ENCODE peak calls at places on chromosome 20, in eight cellular contexts. I is right lobe of liver, U is Peyer's patch, O is HCT116, A is tibial nerve, F is IMR-90, J is prostate gland, C is adrenal gland. Q is an unnamed sample. For H3K4me1, the result is how much of the 10 kb centered on the place peaks cover.

GRCh38 chr20:49403012-49403411 is 79.5 kb downstream of the KCNB1 start:
- DNase-seq in I (no peak), O (no peak), A (no peak), C (no peak), U (no peak), J (no peak), F (no peak), Q (no peak)

GRCh38 chr20:3248167-3248992 is 9.4 kb upstream of the SLC4A11 start:
- DNase-seq in F (no peak), C (peak), J (no peak), I (no peak), O (no peak), U (peak), A (no peak), Q (peak)

GRCh38 chr20:47336013-47336754 is 20.3 kb downstream of the ZMYND8 start:
- DNase-seq in F (peak), A (no peak), U (no peak), I (no peak), C (peak), O (no peak), J (no peak), Q (no peak)

GRCh38 chr20:41309817-41310216 is 7.7 kb downstream of the ZHX3 start:
- DNase-seq in A (no peak), F (peak), I (no peak), J (no peak), O (no peak), C (peak), U (no peak), Q (no peak)

GRCh38 chr20:24815931-24816330 is 133.1 kb upstream of the CST7 start:
- DNase-seq in I (no peak), F (no peak), U (no peak), C (no peak), A (no peak), O (no peak), J (no peak), Q (no peak)

GRCh38 chr20:21235346-21235712 is 67.8 kb upstream of the XRN2 start:
- DNase-seq in O (no peak), U (no peak), J (no peak), A (no peak), I (no peak), F (no peak), C (no peak), Q (no peak)

GRCh38 chr20:4854502-4854901 is 132.8 kb downstream of the PRND start:
- DNase-seq in O (no peak), C (no peak), I (no peak), J (no peak), A (no peak), F (no peak), U (no peak), Q (no peak)

GRCh38 chr20:62305149-62305764 is 2.5 kb downstream of the ADRM1 start:
- DNase-seq in F (no peak), A (no peak), O (no peak), C (no peak), J (no peak), I (peak), U (no peak), Q (peak)

GRCh38 chr20:47484303-47484702 is 17.4 kb upstream of the NCOA3 start:
- DNase-seq in O (no peak), C (no peak), U (no peak), J (no peak), A (no peak), I (no peak), F (no peak), Q (no peak)

GRCh38 chr20:48656661-48657211 is 171.1 kb downstream of the PREX1 start:
- DNase-seq in F (no peak), O (peak), J (no peak), C (no peak), I (no peak), U (no peak), A (no peak), Q (no peak)

GRCh38 chr20:4661191-4661590 is 60.5 kb upstream of the PRND start:
- DNase-seq in J (no peak), U (peak), C (no peak), F (no peak), A (no peak), I (no peak), O (no peak), Q (peak)

GRCh38 chr20:5557123-5557522 is 193.1 kb upstream of the SHLD1 start:
- DNase-seq in I (no peak), C (peak), A (peak), O (peak), F (peak), U (peak), J (peak), Q (peak)

GRCh38 chr20:38671186-38671585 is 53.1 kb upstream of the SLC32A1 start:
- DNase-seq in A (no peak), O (no peak), C (no peak), F (no peak), U (no peak), J (no peak), I (no peak), Q (no peak)

GRCh38 chr20:45138451-45139300 is 14.4 kb upstream of the WFDC12 start:
- DNase-seq in U (peak), C (peak), J (no peak), I (peak), O (peak), F (no peak), A (peak), Q (peak)

GRCh38 chr20:13996265-13996664 is 949 bp downstream of the MACROD2 start:
- DNase-seq in U (no peak), J (no peak), C (no peak), A (no peak), O (no peak), F (no peak), I (no peak), Q (no peak)

GRCh38 chr20:53517146-53517545 is 76.5 kb downstream of the ZNF217 start:
- DNase-seq in A (no peak), F (peak), I (no peak), O (no peak), C (no peak), J (no peak), U (peak), Q (no peak)

GRCh38 chr20:13554706-13555105 is 84.0 kb downstream of the TASP1 start:
- DNase-seq in J (no peak), O (no peak), U (no peak), F (peak), A (no peak), C (peak), I (no peak), Q (no peak)

GRCh38 chr20:13546497-13547131 is 92.1 kb downstream of the TASP1 start:
- DNase-seq in J (peak), A (peak), I (peak), C (peak), O (peak), F (peak), U (peak), Q (peak)

GRCh38 chr20:4613718-4614620 is 107.7 kb upstream of the PRND start:
- DNase-seq in J (no peak), C (peak), I (no peak), F (no peak), U (peak), O (peak), A (peak), Q (peak)

GRCh38 chr20:50108571-50109235 is 4.2 kb downstream of the UBE2V1 start:
- DNase-seq in J (no peak), U (no peak), F (no peak), O (no peak), I (no peak), C (no peak), A (no peak), Q (peak)

GRCh38 chr20:50394569-50394968 is 115.6 kb upstream of the PTPN1 start:
- DNase-seq in O (no peak), I (no peak), F (no peak), C (no peak), J (no peak), A (no peak), U (no peak), Q (no peak)

GRCh38 chr20:57215826-57216471 is 50.5 kb downstream of the BMP7 start:
- DNase-seq in O (no peak), U (no peak), I (no peak), A (no peak), F (no peak), C (no peak), J (no peak), Q (peak)

GRCh38 chr20:62704341-62704948 is 4.2 kb upstream of the NTSR1 start:
- DNase-seq in I (no peak), U (peak), C (peak), J (peak), O (peak), F (peak), A (peak), Q (peak)

GRCh38 chr20:10369723-10370090 is 64.3 kb downstream of the MKKS start:
- DNase-seq in I (peak), U (no peak), J (no peak), C (peak), A (no peak), O (no peak), F (peak), Q (peak)

GRCh38 chr20:37193226-37193625 is 13.9 kb upstream of the MROH8 start:
- DNase-seq in A (no peak), U (no peak), J (no peak), I (no peak), O (no peak), C (no peak), F (no peak), Q (no peak)

GRCh38 chr20:37764333-37764935 is 70.6 kb downstream of the CTNNBL1 start:
- DNase-seq in I (no peak), C (no peak), O (no peak), U (no peak), J (no peak), F (no peak), A (no peak), Q (no peak)

GRCh38 chr20:47854687-47855212 is 69.5 kb upstream of the SULF2 start:
- DNase-seq in I (no peak), F (peak), U (no peak), O (peak), J (no peak), C (peak), A (no peak), Q (no peak)

GRCh38 chr20:60453847-60454246 is 495.6 kb downstream of the CDH26 start:
- DNase-seq in J (no peak), F (no peak), C (no peak), A (no peak), U (no peak), O (no peak), I (no peak), Q (no peak)

GRCh38 chr20:2507464-2507863 is 1.3 kb downstream of the ZNF343 start:
- DNase-seq in J (no peak), O (no peak), U (no peak), C (no peak), F (peak), A (no peak), I (no peak), Q (no peak)

GRCh38 chr20:63560333-63560805 is 6.4 kb downstream of the FNDC11 start:
- DNase-seq in C (no peak), F (no peak), J (no peak), A (no peak), O (no peak), U (no peak), I (no peak), Q (no peak)

GRCh38 chr20:14415492-14415891 is 78.1 kb upstream of the FLRT3 start:
- DNase-seq in I (no peak), F (no peak), J (no peak), U (peak), A (no peak), O (no peak), C (no peak), Q (no peak)

GRCh38 chr20:9583151-9583550 is 68.8 kb downstream of the LAMP5 start:
- DNase-seq in U (no peak), J (no peak), C (no peak), A (no peak), O (no peak), I (no peak), F (no peak), Q (no peak)

GRCh38 chr20:38473353-38473795 is 731 bp downstream of the RALGAPB start:
- DNase-seq in O (no peak), A (no peak), I (no peak), C (no peak), F (no peak), J (peak), U (no peak), Q (no peak)

GRCh38 chr20:347317-347639 is 367 bp downstream of the NRSN2 start:
- DNase-seq in U (no peak), J (no peak), F (no peak), C (peak), A (no peak), I (no peak), O (no peak), Q (no peak)

GRCh38 chr20:53668981-53669380 is 75.3 kb upstream of the ZNF217 start:
- DNase-seq in J (no peak), O (no peak), I (no peak), U (peak), F (no peak), A (no peak), C (no peak), Q (no peak)

GRCh38 chr20:57522380-57522973 is 2.5 kb downstream of the CTCFL start:
- DNase-seq in J (no peak), C (no peak), A (no peak), O (no peak), U (no peak), F (no peak), I (no peak), Q (no peak)

GRCh38 chr20:61974357-61974665 is 91.4 kb downstream of the TAF4 start:
- DNase-seq in C (no peak), J (no peak), O (no peak), I (no peak), F (no peak), U (no peak), A (no peak), Q (no peak)

GRCh38 chr20:53735536-53736050 is 142.0 kb upstream of the ZNF217 start:
- DNase-seq in U (no peak), J (no peak), A (no peak), C (no peak), F (peak), I (no peak), O (no peak), Q (no peak)

GRCh38 chr20:17936306-17936790 is 32.2 kb downstream of the SNX5 start:
- DNase-seq in J (no peak), I (no peak), F (peak), U (no peak), C (no peak), A (no peak), O (no peak), Q (no peak)

DNA sequence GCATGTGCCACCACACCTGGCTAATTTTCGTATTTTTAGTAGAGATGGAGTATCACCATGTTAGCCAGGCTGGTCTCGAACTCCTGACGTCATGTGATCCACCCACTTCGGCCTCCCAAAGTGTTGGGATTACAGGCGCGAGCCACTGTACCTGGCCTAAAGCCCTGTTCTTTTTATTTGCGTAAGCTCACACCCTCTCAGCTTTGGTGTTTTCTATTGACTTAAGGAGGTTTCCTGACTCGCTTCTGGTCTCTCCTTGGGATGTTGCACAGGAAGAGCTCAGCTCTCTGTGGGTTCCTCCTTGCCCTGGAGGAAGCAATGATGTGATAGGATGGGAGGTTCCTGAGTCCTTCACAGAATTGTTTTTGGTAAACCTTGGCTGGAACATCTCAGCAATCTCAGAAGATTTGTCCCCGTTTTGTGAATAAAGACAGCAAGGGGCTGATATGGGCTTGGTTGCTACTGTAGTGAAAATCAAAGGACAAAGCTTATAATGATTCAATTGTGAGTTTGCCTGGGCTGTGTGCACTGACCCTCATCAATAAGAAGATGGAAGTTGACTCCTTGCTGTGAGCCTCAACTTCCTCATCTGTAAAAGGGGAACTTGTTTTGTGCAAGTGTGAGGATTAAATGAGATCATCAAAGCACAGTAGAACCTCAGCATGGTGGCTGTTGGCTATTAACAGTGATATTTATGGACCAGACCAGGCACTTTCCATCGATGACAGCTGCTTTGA is 27.0 kb downstream of the TOX2 start:
- DNase-seq in C (no peak), J (no peak), A (no peak), F (peak), O (no peak), I (peak), U (no peak), Q (no peak)
- H3K4me1 ChIP-seq in C (under half), J (under half), A (under half), F (under half), O (under half), I (under half), U (under half), Q (under half)

GRCh38 chr20:35541783-35542662 is at the start of gene ERGIC3:
- DNase-seq in F (peak), J (peak), O (peak), C (peak), A (peak), U (peak), I (peak), Q (peak)
- TF ChIP-seq POLR2A in F (no peak), J (peak), O (peak), C (peak), A (no peak), U (peak), I (peak), Q (peak)

GRCh38 chr20:34680586-34680985 is 3.7 kb upstream of the PIGU start:
- DNase-seq in O (no peak), F (no peak), C (no peak), J (no peak), I (no peak), A (no peak), U (no peak), Q (no peak)

GRCh38 chr20:34689486-34689885 is 12.6 kb upstream of the PIGU start:
- DNase-seq in J (no peak), F (no peak), C (no peak), O (no peak), U (no peak), I (no peak), A (no peak), Q (no peak)

GRCh38 chr20:34683667-34684066 is 6.8 kb upstream of the PIGU start:
- DNase-seq in J (no peak), A (no peak), C (no peak), U (no peak), I (no peak), F (no peak), O (no peak), Q (no peak)
- H3K4me1 ChIP-seq in J (under half), A (under half), C (under half), U (under half), I (under half), F (under half), O (under half), Q (under half)

GRCh38 chr20:32189691-32190607 is 17.6 kb downstream of the PLAGL2 start:
- DNase-seq in A (peak), O (no peak), I (peak), J (peak), U (peak), C (peak), F (peak), Q (peak)
- TF ChIP-seq POLR2A in A (no peak), O (no peak), I (no peak), J (peak), U (no peak), C (no peak), F (no peak), Q (peak)

Q was measured in thyroid gland.